ENCODE peak calls at places on chromosome 13, in four cellular contexts. I, W, X and A are unnamed samples.
A peak's percentile ranks its signal among the peaks of the same experiment; 100 is the strongest.

GRCh38 chr13:106246817-106247216 is 288.6 kb downstream of the EFNB2 start:
- DNase-seq in W (no peak), I (no peak), X (no peak), A (no peak)

GRCh38 chr13:112687836-112688559 is 1.8 kb upstream of the ATP11A start:
- DNase-seq in I (no peak), W (no peak), X (peak; percentile 15), A (no peak)

GRCh38 chr13:50116430-50116973 is 101.3 kb downstream of the KCNRG start:
- DNase-seq in I (peak; percentile 53), W (no peak), X (no peak), A (no peak)

GRCh38 chr13:110685305-110685704 is 20.6 kb downstream of the CARS2 start:
- DNase-seq in I (no peak), W (no peak), X (no peak), A (no peak)

GRCh38 chr13:44249439-44249838 is 124.2 kb upstream of the SERP2 start:
- DNase-seq in I (peak; percentile 37), W (peak; percentile 71), X (peak; percentile 73), A (no peak)

GRCh38 chr13:85170372-85170771 is 628.8 kb downstream of the SLITRK6 start:
- DNase-seq in I (no peak), W (no peak), X (no peak), A (no peak)

GRCh38 chr13:91348906-91349435 is 1.5 kb downstream of the MIR17HG start:
- DNase-seq in X (peak; percentile 90), W (peak; percentile 95), I (peak; percentile 83), A (peak; percentile 92)

GRCh38 chr13:111908981-111909380 is 158.0 kb upstream of the SOX1 start:
- DNase-seq in I (no peak), W (no peak), X (no peak), A (peak; percentile 1)

GRCh38 chr13:96474158-96474606 is 384.3 kb downstream of the HS6ST3 start:
- DNase-seq in X (no peak), I (no peak), W (no peak), A (no peak)

GRCh38 chr13:47256618-47257017 is 359.8 kb upstream of the HTR2A start:
- DNase-seq in I (peak; percentile 89), W (no peak), X (no peak), A (no peak)

GRCh38 chr13:65966991-65967451 is 1263.1 kb downstream of the PCDH9 start:
- DNase-seq in I (peak; percentile 71), W (no peak), X (no peak), A (no peak)

GRCh38 chr13:60080871-60081270 is 82.9 kb downstream of the DIAPH3 start:
- DNase-seq in X (no peak), I (no peak), W (no peak), A (no peak)

GRCh38 chr13:29435125-29435911 is 160.2 kb downstream of the SLC7A1 start:
- DNase-seq in W (no peak), X (no peak), I (peak; percentile 16), A (no peak)

GRCh38 chr13:97844151-97844550 is 109.3 kb upstream of the IPO5 start:
- DNase-seq in W (no peak), X (no peak), I (no peak), A (no peak)

GRCh38 chr13:112185466-112185865 is 118.5 kb downstream of the SOX1 start:
- DNase-seq in I (no peak), W (no peak), X (no peak), A (no peak)

GRCh38 chr13:33963134-33963533 is 145.2 kb downstream of the RFC3 start:
- DNase-seq in I (no peak), W (no peak), X (no peak), A (no peak)

GRCh38 chr13:24271231-24271610 is 38.2 kb upstream of the C1QTNF9 start:
- DNase-seq in I (no peak), W (no peak), X (no peak), A (no peak)

GRCh38 chr13:24270639-24271131 is 38.7 kb upstream of the C1QTNF9 start:
- DNase-seq in W (peak; percentile 65), I (no peak), X (no peak), A (peak; percentile 41)

GRCh38 chr13:24269803-24270202 is 39.6 kb upstream of the C1QTNF9 start:
- DNase-seq in W (no peak), X (no peak), I (no peak), A (no peak)

GRCh38 chr13:24272452-24273161 is 36.8 kb upstream of the C1QTNF9 start:
- DNase-seq in W (no peak), I (no peak), X (no peak), A (no peak)

GRCh38 chr13:24271611-24272451 is 37.5 kb upstream of the C1QTNF9 start:
- DNase-seq in X (no peak), W (peak; percentile 75), I (no peak), A (peak; percentile 20)
- H3K4me3 ChIP-seq in X (peak overlapping the region; percentile 67), W (peak overlapping the region; percentile 57), I (no peak overlapping the region), A (peak overlapping the region; percentile 50)

GRCh38 chr13:26476111-26476743 is 81.3 kb upstream of the WASF3 start:
- DNase-seq in W (peak; percentile 64), X (no peak), I (no peak), A (no peak)
- H3K4me3 ChIP-seq in W (peak overlapping the region; percentile 48), X (no peak overlapping the region), I (no peak overlapping the region), A (no peak overlapping the region)

DNA sequence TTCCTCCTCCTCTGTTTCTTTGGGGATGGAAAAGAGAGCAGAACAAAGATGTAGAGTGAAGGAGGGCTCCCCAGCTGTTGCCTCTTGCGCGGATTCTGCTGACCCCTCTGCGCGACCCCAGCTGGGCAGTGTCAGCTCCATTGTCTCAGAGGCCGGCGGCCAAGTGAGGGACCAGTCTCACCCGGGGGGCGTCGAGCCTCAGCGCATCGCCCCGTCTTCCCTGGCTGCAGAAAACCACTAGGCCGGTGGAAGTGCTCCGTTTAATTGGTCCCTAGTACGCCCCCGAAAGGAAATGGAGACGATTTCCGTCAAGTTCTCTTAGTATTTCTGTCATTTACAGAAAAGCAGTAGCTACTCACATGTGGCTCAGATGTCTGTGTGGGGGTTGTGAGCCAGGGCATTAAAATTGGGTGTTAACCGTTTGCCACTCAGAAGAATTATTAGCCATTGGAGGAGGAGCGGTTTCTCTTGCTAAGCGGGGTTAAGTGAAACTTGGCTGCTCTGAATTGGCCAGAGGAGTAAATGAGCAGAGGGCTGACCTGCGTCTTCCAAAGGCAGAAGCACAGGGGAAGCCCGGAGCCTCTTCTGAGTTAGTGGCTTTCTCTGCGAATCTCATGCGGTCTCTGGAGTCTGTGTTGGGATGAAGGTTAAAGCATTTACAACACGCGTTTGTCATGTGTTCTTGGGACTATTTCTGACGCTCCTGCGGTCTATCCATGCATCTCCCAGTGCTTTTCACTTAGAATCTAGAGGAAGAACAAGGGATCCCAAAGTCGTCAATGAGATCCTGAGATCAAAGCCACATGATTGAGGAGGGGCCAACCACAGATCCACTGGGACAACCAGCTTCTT is 132.8 kb upstream of the MYO16 start:
- DNase-seq in W (no peak), X (no peak), I (no peak), A (no peak)
- H3K4me3 ChIP-seq in W (peak overlapping the region; percentile 54), X (peak overlapping the region; percentile 46), I (no peak overlapping the region), A (peak overlapping the region; percentile 46)

DNA sequence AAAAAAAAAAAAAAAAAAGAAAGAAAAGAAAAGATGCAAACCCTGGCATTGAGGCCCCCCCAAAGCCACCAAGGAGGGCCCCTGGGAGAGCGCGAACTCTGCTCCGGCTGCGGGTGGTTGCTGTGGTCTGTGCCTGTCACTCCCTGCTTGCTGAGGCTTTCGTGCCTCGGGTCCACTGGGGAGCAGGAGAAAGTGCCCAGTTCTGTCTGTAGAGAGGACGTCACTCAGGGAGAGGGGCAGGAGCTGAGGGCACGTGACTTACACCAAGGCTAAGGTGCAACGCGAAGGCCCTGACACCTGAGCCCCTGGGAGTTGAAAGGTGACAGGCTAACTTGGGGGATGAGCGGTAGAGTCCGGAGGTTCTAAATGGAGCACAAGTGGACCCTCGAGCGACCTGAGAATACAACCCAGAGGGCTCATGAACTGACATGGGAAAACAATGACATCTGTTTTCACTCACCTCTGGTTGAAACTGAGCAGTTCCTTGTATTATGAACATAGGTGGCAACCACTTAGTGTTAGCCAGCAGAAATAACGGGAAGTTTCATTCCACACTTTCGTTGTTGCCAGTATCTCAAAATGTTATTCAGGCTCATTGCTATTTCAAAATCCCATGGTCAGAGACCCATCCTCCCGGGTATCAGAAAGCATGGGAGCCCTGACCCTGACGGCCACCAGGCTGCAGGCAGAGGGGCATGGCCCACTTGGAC is 69.2 kb upstream of the TM9SF2 start:
- DNase-seq in X (no peak), W (no peak), I (no peak), A (no peak)
- H3K4me3 ChIP-seq in X (peak overlapping the region; percentile 57), W (peak overlapping the region; percentile 51), I (peak overlapping the region; percentile 57), A (peak overlapping the region; percentile 33)

GRCh38 chr13:87954116-87954515 is 282.9 kb downstream of the SLITRK5 start:
- DNase-seq in W (no peak), X (no peak), I (peak; percentile 6), A (no peak)

GRCh38 chr13:87952377-87952776 is 281.2 kb downstream of the SLITRK5 start:
- DNase-seq in X (no peak), I (no peak), W (no peak), A (no peak)

DNA sequence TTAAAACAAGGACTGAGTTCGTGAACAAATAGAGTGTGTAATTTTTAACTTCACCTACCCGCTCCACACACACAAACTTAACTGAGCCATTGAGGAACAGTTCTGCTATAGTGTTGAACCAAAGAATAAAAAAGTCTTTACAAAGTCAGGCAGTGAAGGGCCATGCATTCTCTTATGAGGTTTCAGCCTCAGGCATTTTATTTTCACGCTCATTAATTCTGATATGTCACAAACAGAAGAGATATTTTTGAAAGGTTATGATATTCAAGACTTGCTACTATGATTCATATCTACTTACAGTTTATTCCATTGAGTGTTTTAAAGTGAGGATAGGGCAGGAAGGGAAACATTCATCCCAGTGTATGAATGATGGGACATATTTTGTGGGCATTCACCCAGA is 282.2 kb downstream of the SLITRK5 start:
- DNase-seq in X (no peak), W (no peak), I (no peak), A (no peak)
- H3K4me3 ChIP-seq in X (no peak overlapping the region), W (no peak overlapping the region), I (no peak overlapping the region), A (no peak overlapping the region)

DNA sequence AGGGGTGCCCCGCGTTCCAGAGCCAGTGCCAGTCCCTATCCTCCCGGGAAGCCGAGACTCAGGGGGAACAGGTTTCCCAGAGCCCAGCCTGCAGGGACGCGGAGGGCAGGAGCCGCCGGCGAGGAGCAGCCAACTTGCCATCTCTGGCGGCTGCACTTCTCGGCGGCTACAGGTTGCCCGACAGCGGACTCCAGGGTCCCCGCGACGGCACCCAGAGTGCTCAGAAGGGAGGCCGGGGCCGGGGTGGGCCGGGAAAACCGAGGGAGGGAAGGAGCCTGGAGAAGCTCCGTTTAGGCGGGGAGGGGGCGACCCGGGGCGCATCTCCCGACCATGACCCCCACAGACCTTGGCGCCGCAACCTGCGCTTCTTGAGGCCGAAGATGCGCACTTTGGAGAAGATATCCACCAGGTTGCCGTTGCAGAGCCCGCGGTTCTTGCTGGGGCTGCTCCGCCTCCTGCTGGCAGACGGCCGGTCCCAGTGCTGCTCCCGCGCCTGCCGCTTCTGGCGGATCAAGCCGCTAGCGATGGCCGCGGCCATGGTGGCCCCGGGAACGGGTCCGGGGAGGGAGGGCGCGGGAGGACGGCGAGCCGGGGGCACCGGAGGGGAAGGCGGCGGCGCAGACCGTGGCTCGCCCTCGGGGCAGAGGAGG is 463.8 kb downstream of the ITGBL1 start:
- DNase-seq in X (no peak), W (peak; percentile 38), I (no peak), A (peak; percentile 51)
- H3K4me3 ChIP-seq in X (peak overlapping the region; percentile 61), W (peak overlapping the region; percentile 67), I (no peak overlapping the region), A (peak overlapping the region; percentile 51)